ENCODE peak calls at places on chromosomes 13 and 19, in five cellular contexts. K is GM12891, B is NCI-H187 treated with DMSO at 0.1 percent for 48 hours, L is SW480, Q is nucleus accumbens. I is an unnamed sample.

GRCh38 chr19:38134538-38135149 is 89.4 kb downstream of the DPF1 start:
- DNase-seq in K (no peak), B (no peak), L (no peak), Q (no peak), I (peak; percentile 87)

GRCh38 chr13:38804536-38804935 is 117.7 kb downstream of the FREM2 start:
- DNase-seq in K (no peak), B (no peak), L (peak; percentile 78), Q (peak; percentile 2), I (no peak)

GRCh38 chr13:22801402-22802003 is 379.3 kb upstream of the SGCG start:
- DNase-seq in K (no peak), B (no peak), L (no peak), Q (no peak), I (peak; percentile 59)

GRCh38 chr19:58274771-58275199 is 4.0 kb upstream of the ZNF8 start:
- DNase-seq in K (no peak), B (no peak), L (peak; percentile 33), Q (no peak), I (peak; percentile 41)

GRCh38 chr13:34816118-34816517 is 126.0 kb upstream of the NBEA start:
- DNase-seq in K (no peak), B (no peak), L (no peak), Q (no peak), I (no peak)

GRCh38 chr13:56861472-56861871 is 279.2 kb upstream of the PRR20A start:
- DNase-seq in K (no peak), B (no peak), L (no peak), Q (no peak), I (no peak)

GRCh38 chr13:107216046-107216715 is 648.2 kb upstream of the ARGLU1 start:
- DNase-seq in K (no peak), B (no peak), L (no peak), Q (no peak), I (no peak)

GRCh38 chr13:50352720-50353491 is 337.7 kb downstream of the KCNRG start:
- DNase-seq in K (no peak), B (no peak), L (no peak), Q (no peak), I (no peak)

GRCh38 chr13:76882431-76882830 is 3.8 kb downstream of the KCTD12 start:
- DNase-seq in K (no peak), B (no peak), L (no peak), Q (no peak), I (no peak)

GRCh38 chr19:41595258-41595889 is 19.4 kb downstream of the CEACAM21 start:
- DNase-seq in K (peak; percentile 42), B (peak; percentile 36), L (peak; percentile 88), Q (no peak), I (peak; percentile 81)

GRCh38 chr13:90447735-90448103 is 899.8 kb upstream of the MIR17HG start:
- DNase-seq in K (no peak), B (no peak), L (no peak), Q (no peak), I (no peak)

GRCh38 chr19:52507266-52507665 is 20.2 kb upstream of the ZNF808 start:
- DNase-seq in K (no peak), B (no peak), L (no peak), Q (no peak), I (no peak)

GRCh38 chr13:59458908-59459579 is 704.7 kb downstream of the DIAPH3 start:
- DNase-seq in K (no peak), B (no peak), L (peak; percentile 13), Q (no peak), I (no peak)

GRCh38 chr19:55614711-55615552 is 9.4 kb downstream of the ZNF784 start:
- DNase-seq in K (no peak), B (no peak), L (no peak), Q (no peak), I (no peak)

GRCh38 chr13:43441916-43442315 is 344.9 kb downstream of the ENOX1 start:
- DNase-seq in K (no peak), B (no peak), L (no peak), Q (no peak), I (no peak)

GRCh38 chr19:44762033-44762432 is 13.5 kb downstream of the BCL3 start:
- DNase-seq in K (no peak), B (no peak), L (no peak), Q (no peak), I (no peak)

GRCh38 chr19:40718774-40719391 is 2.0 kb downstream of the ITPKC start:
- DNase-seq in K (no peak), B (no peak), L (peak; percentile 84), Q (no peak), I (peak; percentile 72)

GRCh38 chr19:33064117-33064777 is 441 bp downstream of the RHPN2 start:
- DNase-seq in K (peak; percentile 60), B (no peak), L (peak; percentile 66), Q (no peak), I (peak; percentile 66)

GRCh38 chr13:65540064-65540635 is 1690.0 kb downstream of the PCDH9 start:
- DNase-seq in K (no peak), B (no peak), L (no peak), Q (no peak), I (no peak)

GRCh38 chr19:54795763-54796162 is 7.6 kb upstream of the KIR2DL4 start:
- DNase-seq in K (no peak), B (no peak), L (no peak), Q (no peak), I (peak; percentile 40)

GRCh38 chr19:50482271-50482855 is 5.7 kb upstream of the GARIN5A start:
- DNase-seq in K (no peak), B (no peak), L (no peak), Q (no peak), I (no peak)

GRCh38 chr13:65456150-65456912 is 1773.8 kb downstream of the PCDH9 start:
- DNase-seq in K (no peak), B (no peak), L (no peak), Q (no peak), I (no peak)

GRCh38 chr19:44816301-44816700 is 7.4 kb downstream of the BCAM start:
- DNase-seq in K (no peak), B (no peak), L (no peak), Q (no peak), I (no peak)

GRCh38 chr19:34503546-34504272 is 22.2 kb downstream of the WTIP start:
- DNase-seq in K (no peak), B (no peak), L (no peak), Q (no peak), I (no peak)

GRCh38 chr19:41753159-41753558 is 2.2 kb upstream of the CEACAM6 start:
- DNase-seq in K (peak; percentile 38), B (no peak), L (peak; percentile 49), Q (no peak), I (peak; percentile 87)

GRCh38 chr19:8638078-8638619 is 7.7 kb downstream of the NFILZ start:
- DNase-seq in K (no peak), B (no peak), L (no peak), Q (no peak), I (no peak)

I was measured in Karpas-422.